ENCODE peak calls at places on chromosomes 16 and 17, in eight cellular contexts. One of them, this sample, is unnamed.

GRCh38 chr16:13305019-13305755 is 403.8 kb downstream of the SHISA9 start:
- DNase-seq in prostate gland: no peak
- DNase-seq in A549: no peak
- DNase-seq in esophagus muscularis mucosa: no peak
- DNase-seq in uterus: no peak
- DNase-seq in testis: no peak
- DNase-seq in sigmoid colon: no peak
- DNase-seq in adrenal gland: no peak
- DNase-seq in this sample: no peak

GRCh38 chr17:59840908-59841666 is 51.7 kb downstream of the TUBD1 start:
- DNase-seq in uterus: no peak
- DNase-seq in esophagus muscularis mucosa: no peak
- DNase-seq in prostate gland: no peak
- DNase-seq in A549: peak; percentile 78
- DNase-seq in adrenal gland: no peak
- DNase-seq in testis: no peak
- DNase-seq in sigmoid colon: no peak
- DNase-seq in this sample: no peak

GRCh38 chr17:58338907-58339774 is 10.5 kb upstream of the TSPOAP1 start:
- DNase-seq in prostate gland: no peak
- DNase-seq in adrenal gland: peak; percentile 59
- DNase-seq in testis: no peak
- DNase-seq in esophagus muscularis mucosa: no peak
- DNase-seq in A549: no peak
- DNase-seq in sigmoid colon: peak; percentile 80
- DNase-seq in uterus: no peak
- DNase-seq in this sample: no peak

GRCh38 chr17:44558349-44559287 is 1.3 kb downstream of the FZD2 start:
- DNase-seq in A549: no peak
- DNase-seq in prostate gland: no peak
- DNase-seq in testis: peak; percentile 20
- DNase-seq in sigmoid colon: peak; percentile 66
- DNase-seq in esophagus muscularis mucosa: no peak
- DNase-seq in uterus: peak; percentile 17
- DNase-seq in adrenal gland: no peak
- DNase-seq in this sample: no peak

GRCh38 chr17:61648587-61648986 is 57.6 kb upstream of the NACA2 start:
- DNase-seq in testis: no peak
- DNase-seq in uterus: no peak
- DNase-seq in prostate gland: no peak
- DNase-seq in esophagus muscularis mucosa: no peak
- DNase-seq in A549: no peak
- DNase-seq in adrenal gland: no peak
- DNase-seq in sigmoid colon: no peak
- DNase-seq in this sample: no peak

GRCh38 chr17:32323784-32324590 is 18.0 kb downstream of the C17orf75 start:
- DNase-seq in prostate gland: peak; percentile 65
- DNase-seq in esophagus muscularis mucosa: no peak
- DNase-seq in sigmoid colon: no peak
- DNase-seq in testis: no peak
- DNase-seq in adrenal gland: peak; percentile 42
- DNase-seq in uterus: no peak
- DNase-seq in A549: no peak
- DNase-seq in this sample: no peak

GRCh38 chr17:29612404-29613370 is 10.0 kb downstream of the CORO6 start:
- DNase-seq in prostate gland: no peak
- DNase-seq in esophagus muscularis mucosa: no peak
- DNase-seq in A549: no peak
- DNase-seq in uterus: no peak
- DNase-seq in sigmoid colon: peak; percentile 61
- DNase-seq in adrenal gland: no peak
- DNase-seq in testis: no peak
- DNase-seq in this sample: peak; percentile 37

GRCh38 chr17:65662166-65662565 is 100.7 kb upstream of the AXIN2 start:
- DNase-seq in sigmoid colon: no peak
- DNase-seq in esophagus muscularis mucosa: no peak
- DNase-seq in testis: no peak
- DNase-seq in uterus: no peak
- DNase-seq in adrenal gland: no peak
- DNase-seq in prostate gland: no peak
- DNase-seq in A549: no peak
- DNase-seq in this sample: no peak

GRCh38 chr17:19002805-19003542 is 1.6 kb downstream of the FAM83G start:
- DNase-seq in A549: no peak
- DNase-seq in prostate gland: no peak
- DNase-seq in testis: no peak
- DNase-seq in esophagus muscularis mucosa: no peak
- DNase-seq in uterus: no peak
- DNase-seq in sigmoid colon: no peak
- DNase-seq in adrenal gland: no peak
- DNase-seq in this sample: no peak

GRCh38 chr17:28816540-28816939 is 26.1 kb downstream of the FAM222B start:
- DNase-seq in prostate gland: no peak
- DNase-seq in sigmoid colon: no peak
- DNase-seq in uterus: no peak
- DNase-seq in testis: no peak
- DNase-seq in esophagus muscularis mucosa: no peak
- DNase-seq in adrenal gland: no peak
- DNase-seq in A549: no peak
- DNase-seq in this sample: no peak

GRCh38 chr16:4561565-4561964 is 5.4 kb downstream of the C16orf96 start:
- DNase-seq in testis: no peak
- DNase-seq in prostate gland: no peak
- DNase-seq in adrenal gland: no peak
- DNase-seq in esophagus muscularis mucosa: no peak
- DNase-seq in A549: no peak
- DNase-seq in sigmoid colon: no peak
- DNase-seq in uterus: no peak
- DNase-seq in this sample: no peak

GRCh38 chr16:4805231-4805630 is 2.8 kb upstream of the ROGDI start:
- DNase-seq in uterus: no peak
- DNase-seq in esophagus muscularis mucosa: no peak
- DNase-seq in prostate gland: no peak
- DNase-seq in testis: peak; percentile 36
- DNase-seq in adrenal gland: peak; percentile 83
- DNase-seq in A549: no peak
- DNase-seq in sigmoid colon: no peak
- DNase-seq in this sample: no peak

DNA sequence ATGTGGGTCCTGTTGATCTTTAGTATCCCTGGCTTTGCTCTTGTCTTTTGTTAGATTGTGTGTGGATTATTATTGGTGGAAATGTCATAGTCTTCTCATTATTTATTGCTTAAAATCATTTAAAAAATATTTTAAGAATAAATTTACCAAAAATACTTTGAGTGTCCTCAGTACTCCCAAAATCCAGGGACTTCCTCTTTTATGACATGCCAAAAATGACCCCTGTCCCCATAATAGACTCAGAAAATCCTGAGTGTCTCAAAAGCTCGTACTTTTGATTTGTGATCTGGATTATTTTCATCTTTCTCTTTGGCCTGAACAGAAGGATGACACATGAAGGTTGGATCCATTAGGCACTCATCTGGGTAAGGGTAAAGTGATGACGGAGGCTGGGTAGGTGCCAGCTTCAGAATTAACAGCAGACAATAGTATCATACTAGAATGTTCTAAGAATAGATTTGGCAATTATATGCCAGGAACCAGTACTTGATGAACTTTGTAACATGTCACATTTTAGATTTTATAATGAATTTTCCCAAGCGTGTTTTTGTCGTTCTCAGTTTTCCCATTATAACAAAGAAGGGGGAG is 602.2 kb upstream of the CDH8 start:
- DNase-seq in sigmoid colon: no peak
- DNase-seq in A549: no peak
- DNase-seq in testis: no peak
- DNase-seq in esophagus muscularis mucosa: no peak
- DNase-seq in adrenal gland: no peak
- DNase-seq in prostate gland: no peak
- DNase-seq in uterus: no peak
- DNase-seq in this sample: no peak
- H3K9me3 ChIP-seq in sigmoid colon: no peaks in the 10 kb centered on the region
- H3K9me3 ChIP-seq in A549: no peaks in the 10 kb centered on the region
- H3K9me3 ChIP-seq in testis: no peaks in the 10 kb centered on the region
- H3K9me3 ChIP-seq in esophagus muscularis mucosa: no peaks in the 10 kb centered on the region
- H3K9me3 ChIP-seq in adrenal gland: no peaks in the 10 kb centered on the region
- H3K9me3 ChIP-seq in prostate gland: no peaks in the 10 kb centered on the region
- H3K9me3 ChIP-seq in uterus: no peaks in the 10 kb centered on the region
- H3K9me3 ChIP-seq in this sample: no peaks in the 10 kb centered on the region

DNA sequence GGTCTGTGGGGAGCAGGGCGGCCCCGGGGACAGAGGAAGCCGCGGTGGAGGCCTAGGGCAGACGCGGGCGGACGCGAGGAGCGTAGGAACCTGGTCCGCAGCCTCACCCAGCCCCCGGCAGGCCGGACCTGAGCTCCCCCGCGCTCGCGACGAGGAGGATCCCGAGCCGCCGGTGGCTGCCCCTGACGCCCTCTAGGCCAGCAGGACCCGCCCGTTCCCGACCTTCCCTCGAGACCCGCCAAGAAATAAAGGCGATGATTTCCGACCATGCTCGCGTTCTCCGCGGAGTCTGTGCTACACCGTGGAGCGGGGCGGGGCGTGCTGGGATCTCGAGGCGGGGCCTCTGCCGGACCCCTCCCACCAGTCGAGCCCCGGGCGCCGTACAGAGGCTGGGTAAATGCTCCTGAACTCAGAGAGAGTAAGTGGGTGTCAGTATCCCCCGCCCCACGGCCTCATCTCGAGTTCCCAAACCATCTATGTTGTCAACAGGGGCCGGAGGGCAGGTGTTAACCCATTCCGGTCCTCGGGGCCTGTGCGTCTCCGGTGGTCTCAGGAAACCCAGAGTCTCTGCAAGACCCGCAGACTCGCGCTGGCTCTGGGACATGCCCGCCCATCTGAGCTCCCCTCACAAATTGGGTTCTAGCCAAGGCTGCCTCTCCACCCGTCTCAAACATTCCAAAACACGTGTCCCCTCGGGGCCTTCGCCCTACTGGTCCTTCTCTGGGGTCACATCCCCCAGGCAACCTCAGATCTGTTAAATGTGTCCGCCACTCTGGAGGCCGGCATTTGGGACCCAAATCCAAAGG is 13.7 kb downstream of the SYCE1L start:
- DNase-seq in adrenal gland: peak; percentile 54
- DNase-seq in sigmoid colon: peak; percentile 78
- DNase-seq in A549: peak; percentile 73
- DNase-seq in uterus: peak; percentile 71
- DNase-seq in esophagus muscularis mucosa: no peak
- DNase-seq in prostate gland: peak; percentile 41
- DNase-seq in testis: peak; percentile 71
- DNase-seq in this sample: peak; percentile 56
- TF ChIP-seq POLR2A in adrenal gland: no peak
- TF ChIP-seq POLR2A in sigmoid colon: no peak
- TF ChIP-seq POLR2A in A549: peak; percentile 51
- TF ChIP-seq POLR2A in uterus: peak; percentile 17
- TF ChIP-seq POLR2A in esophagus muscularis mucosa: no peak
- TF ChIP-seq POLR2A in prostate gland: peak; percentile 41
- TF ChIP-seq POLR2A in testis: no peak
- TF ChIP-seq POLR2A in this sample: no peak

GRCh38 chr16:67191410-67191994 is 453 bp upstream of the E2F4 start:
- DNase-seq in testis: no peak
- DNase-seq in A549: no peak
- DNase-seq in uterus: no peak
- DNase-seq in adrenal gland: no peak
- DNase-seq in sigmoid colon: no peak
- DNase-seq in prostate gland: no peak
- DNase-seq in esophagus muscularis mucosa: no peak
- DNase-seq in this sample: no peak
- H3K4me1 ChIP-seq in testis: peaks cover 34% of the 10 kb centered on the region
- H3K4me1 ChIP-seq in A549: peaks cover 18% of the 10 kb centered on the region
- H3K4me1 ChIP-seq in uterus: peaks cover 11% of the 10 kb centered on the region
- H3K4me1 ChIP-seq in adrenal gland: peaks cover 11% of the 10 kb centered on the region
- H3K4me1 ChIP-seq in sigmoid colon: peaks cover 27% of the 10 kb centered on the region
- H3K4me1 ChIP-seq in prostate gland: peaks cover 17% of the 10 kb centered on the region
- H3K4me1 ChIP-seq in esophagus muscularis mucosa: peaks cover 33% of the 10 kb centered on the region
- H3K4me1 ChIP-seq in this sample: peaks cover 21% of the 10 kb centered on the region

GRCh38 chr17:70254735-70255460 is 85.6 kb downstream of the KCNJ2 start:
- DNase-seq in uterus: no peak
- DNase-seq in prostate gland: no peak
- DNase-seq in A549: no peak
- DNase-seq in sigmoid colon: no peak
- DNase-seq in adrenal gland: no peak
- DNase-seq in esophagus muscularis mucosa: no peak
- DNase-seq in testis: no peak
- DNase-seq in this sample: no peak

GRCh38 chr17:70256751-70257150 is 87.4 kb downstream of the KCNJ2 start:
- DNase-seq in testis: no peak
- DNase-seq in prostate gland: no peak
- DNase-seq in sigmoid colon: no peak
- DNase-seq in A549: no peak
- DNase-seq in esophagus muscularis mucosa: no peak
- DNase-seq in adrenal gland: no peak
- DNase-seq in uterus: no peak
- DNase-seq in this sample: no peak

DNA sequence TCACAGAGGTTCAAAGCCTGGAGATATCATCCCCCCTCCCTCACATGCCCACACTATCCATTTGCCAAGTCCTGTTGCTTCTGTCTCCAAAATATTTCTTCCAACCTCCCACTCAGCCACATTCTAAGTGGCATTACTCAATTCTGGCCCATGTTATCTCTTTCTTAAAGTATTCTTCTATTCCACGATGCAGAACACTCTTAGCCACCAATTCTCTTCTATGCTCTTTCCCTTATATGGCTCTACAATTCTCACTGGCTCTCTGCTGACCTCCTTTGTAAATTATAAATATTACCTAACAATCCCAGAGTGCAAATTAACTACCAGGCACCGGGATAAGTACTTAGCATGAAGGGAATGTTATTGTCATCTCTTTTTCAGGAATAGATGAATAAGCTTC is 82.4 kb downstream of the KCNJ2 start:
- DNase-seq in adrenal gland: no peak
- DNase-seq in prostate gland: no peak
- DNase-seq in testis: no peak
- DNase-seq in A549: no peak
- DNase-seq in uterus: no peak
- DNase-seq in sigmoid colon: no peak
- DNase-seq in esophagus muscularis mucosa: no peak
- DNase-seq in this sample: no peak
- H3K9me3 ChIP-seq in adrenal gland: no peaks in the 10 kb centered on the region
- H3K9me3 ChIP-seq in prostate gland: no peaks in the 10 kb centered on the region
- H3K9me3 ChIP-seq in testis: no peaks in the 10 kb centered on the region
- H3K9me3 ChIP-seq in A549: peaks cover 3% of the 10 kb centered on the region
- H3K9me3 ChIP-seq in uterus: no peaks in the 10 kb centered on the region
- H3K9me3 ChIP-seq in sigmoid colon: no peaks in the 10 kb centered on the region
- H3K9me3 ChIP-seq in esophagus muscularis mucosa: no peaks in the 10 kb centered on the region
- H3K9me3 ChIP-seq in this sample: no peaks in the 10 kb centered on the region